ENCODE peak calls at places on chromosome 17, in ten cellular contexts. One of them, this sample, is unnamed.

GRCh38 chr17:79522414-79522813 is 88.4 kb downstream of the RBFOX3 start:
- DNase-seq in GM12878: no peak
- DNase-seq in breast epithelium: no peak
- DNase-seq in prostate gland: no peak
- DNase-seq in HCT116: no peak
- DNase-seq in GM23338: no peak
- DNase-seq in Panc1: no peak
- DNase-seq in stomach: no peak
- DNase-seq in endothelial cell of umbilical vein: no peak
- DNase-seq in H1: no peak
- DNase-seq in this sample: no peak

GRCh38 chr17:83073389-83074063 is 5.9 kb upstream of the METRNL start:
- DNase-seq in stomach: peak; percentile 77
- DNase-seq in GM12878: no peak
- DNase-seq in HCT116: peak; percentile 54
- DNase-seq in Panc1: no peak
- DNase-seq in endothelial cell of umbilical vein: no peak
- DNase-seq in breast epithelium: no peak
- DNase-seq in H1: no peak
- DNase-seq in GM23338: no peak
- DNase-seq in prostate gland: no peak
- DNase-seq in this sample: no peak

GRCh38 chr17:81509048-81509686 is 3.4 kb downstream of the ACTG1 start:
- DNase-seq in breast epithelium: no peak
- DNase-seq in prostate gland: no peak
- DNase-seq in H1: no peak
- DNase-seq in GM23338: no peak
- DNase-seq in GM12878: no peak
- DNase-seq in HCT116: no peak
- DNase-seq in Panc1: no peak
- DNase-seq in endothelial cell of umbilical vein: peak; percentile 29
- DNase-seq in stomach: no peak
- DNase-seq in this sample: no peak

GRCh38 chr17:43085489-43085888 is 39.7 kb downstream of the BRCA1 start:
- DNase-seq in GM23338: peak; percentile 22
- DNase-seq in stomach: no peak
- DNase-seq in Panc1: no peak
- DNase-seq in GM12878: no peak
- DNase-seq in breast epithelium: no peak
- DNase-seq in prostate gland: no peak
- DNase-seq in HCT116: peak; percentile 12
- DNase-seq in endothelial cell of umbilical vein: peak; percentile 7
- DNase-seq in H1: no peak
- DNase-seq in this sample: no peak

GRCh38 chr17:79678091-79678731 is 52.5 kb upstream of the ENPP7 start:
- DNase-seq in prostate gland: no peak
- DNase-seq in endothelial cell of umbilical vein: no peak
- DNase-seq in GM23338: no peak
- DNase-seq in stomach: no peak
- DNase-seq in GM12878: no peak
- DNase-seq in H1: no peak
- DNase-seq in breast epithelium: no peak
- DNase-seq in Panc1: no peak
- DNase-seq in HCT116: no peak
- DNase-seq in this sample: no peak

GRCh38 chr17:68394608-68395331 is 62.5 kb downstream of the WIPI1 start:
- DNase-seq in breast epithelium: no peak
- DNase-seq in HCT116: no peak
- DNase-seq in H1: peak; percentile 30
- DNase-seq in prostate gland: no peak
- DNase-seq in GM12878: no peak
- DNase-seq in GM23338: no peak
- DNase-seq in endothelial cell of umbilical vein: no peak
- DNase-seq in stomach: no peak
- DNase-seq in Panc1: no peak
- DNase-seq in this sample: peak; percentile 61

GRCh38 chr17:31688704-31689103 is 170.3 kb downstream of the COPRS start:
- DNase-seq in GM12878: no peak
- DNase-seq in Panc1: no peak
- DNase-seq in breast epithelium: no peak
- DNase-seq in HCT116: no peak
- DNase-seq in GM23338: no peak
- DNase-seq in H1: no peak
- DNase-seq in stomach: no peak
- DNase-seq in prostate gland: no peak
- DNase-seq in endothelial cell of umbilical vein: no peak
- DNase-seq in this sample: no peak

GRCh38 chr17:72935984-72936383 is 156.5 kb downstream of the SLC39A11 start:
- DNase-seq in prostate gland: no peak
- DNase-seq in breast epithelium: no peak
- DNase-seq in GM12878: no peak
- DNase-seq in stomach: no peak
- DNase-seq in endothelial cell of umbilical vein: no peak
- DNase-seq in GM23338: no peak
- DNase-seq in Panc1: no peak
- DNase-seq in H1: no peak
- DNase-seq in HCT116: no peak
- DNase-seq in this sample: no peak

DNA sequence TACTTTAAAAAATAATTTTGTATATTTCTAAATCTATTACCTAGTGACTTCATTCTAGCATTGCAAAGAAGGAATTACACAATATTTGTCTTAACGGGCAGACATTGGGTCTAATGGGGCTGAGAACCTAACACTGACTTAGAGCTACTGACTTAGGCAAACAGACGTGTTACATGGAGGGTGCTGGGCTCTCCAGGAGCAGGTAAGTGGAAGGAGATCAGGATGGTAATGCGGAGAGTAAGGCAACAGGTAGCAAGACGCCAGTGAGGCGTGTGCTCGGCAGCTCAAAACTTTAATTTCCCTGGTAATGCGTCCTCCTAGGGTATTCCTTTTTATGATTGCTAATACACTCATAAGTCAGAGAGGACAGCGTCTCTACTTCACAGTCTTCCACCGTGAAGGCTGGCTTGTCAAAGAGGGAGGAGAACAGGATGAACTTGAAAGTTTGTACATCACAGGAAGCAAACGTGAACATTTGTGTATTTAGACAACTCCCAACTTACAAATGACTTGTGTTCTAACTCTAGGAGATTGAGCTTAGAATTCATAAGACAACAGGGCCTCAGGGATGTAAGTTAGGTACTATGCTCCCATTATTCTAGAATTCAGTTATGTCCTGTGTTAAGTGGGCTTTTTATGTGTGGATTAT is 4.6 kb downstream of the KRT28 start:
- DNase-seq in HCT116: no peak
- DNase-seq in endothelial cell of umbilical vein: no peak
- DNase-seq in breast epithelium: no peak
- DNase-seq in prostate gland: peak; percentile 28
- DNase-seq in stomach: no peak
- DNase-seq in H1: no peak
- DNase-seq in GM23338: no peak
- DNase-seq in Panc1: no peak
- DNase-seq in GM12878: no peak
- DNase-seq in this sample: no peak
- H3K27me3 ChIP-seq in HCT116: no peaks in the 10 kb centered on the region
- H3K27me3 ChIP-seq in endothelial cell of umbilical vein: peaks cover 20% of the 10 kb centered on the region
- H3K27me3 ChIP-seq in breast epithelium: no peaks in the 10 kb centered on the region
- H3K27me3 ChIP-seq in prostate gland: no peaks in the 10 kb centered on the region
- H3K27me3 ChIP-seq in stomach: no peaks in the 10 kb centered on the region
- H3K27me3 ChIP-seq in H1: no peaks in the 10 kb centered on the region
- H3K27me3 ChIP-seq in GM23338: no peaks in the 10 kb centered on the region
- H3K27me3 ChIP-seq in Panc1: peaks cover 27% of the 10 kb centered on the region
- H3K27me3 ChIP-seq in GM12878: peaks cover 9% of the 10 kb centered on the region
- H3K27me3 ChIP-seq in this sample: no peaks in the 10 kb centered on the region

DNA sequence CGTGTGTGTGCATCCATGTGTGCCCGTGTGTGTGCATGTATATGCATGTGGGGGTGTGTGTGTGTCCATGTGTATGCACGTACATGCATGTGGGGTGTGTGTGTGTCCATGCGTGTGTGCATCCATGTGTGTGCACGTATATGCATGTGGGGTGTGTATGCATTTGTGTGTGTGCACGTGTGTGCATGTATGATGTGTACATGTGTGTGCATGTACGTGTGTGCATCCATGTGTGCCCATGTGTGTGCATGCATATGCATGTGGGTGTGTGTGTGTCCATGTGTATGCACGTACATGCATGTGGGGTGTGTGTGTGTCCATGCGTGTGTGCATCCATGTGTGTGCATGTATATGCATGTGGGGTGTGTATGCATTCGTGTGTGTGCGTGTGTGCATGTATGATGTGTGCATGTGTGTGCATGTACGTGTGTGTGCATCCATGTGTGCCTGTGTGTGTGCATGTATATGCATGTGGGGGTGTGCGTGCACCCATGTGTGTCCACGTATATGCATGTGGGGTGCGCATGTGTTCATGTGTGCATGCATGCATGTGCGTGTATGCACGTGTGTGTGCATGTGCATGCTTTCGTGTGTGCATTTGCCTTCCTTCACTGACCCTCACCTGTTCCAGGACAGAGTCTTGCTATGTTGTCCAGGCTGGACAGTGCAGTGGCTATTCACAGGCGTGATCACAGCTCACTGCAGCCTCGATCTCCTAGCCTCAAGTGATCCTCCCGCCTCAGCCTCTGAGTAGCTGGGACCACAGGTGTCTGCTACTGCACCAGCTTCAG is 129.6 kb upstream of the TNRC6C start:
- DNase-seq in H1: no peak
- DNase-seq in endothelial cell of umbilical vein: no peak
- DNase-seq in HCT116: no peak
- DNase-seq in GM12878: no peak
- DNase-seq in Panc1: no peak
- DNase-seq in GM23338: no peak
- DNase-seq in stomach: no peak
- DNase-seq in breast epithelium: no peak
- DNase-seq in prostate gland: no peak
- DNase-seq in this sample: peak; percentile 25
- TF ChIP-seq POLR2AphosphoS5 in H1: no peak
- TF ChIP-seq POLR2AphosphoS5 in endothelial cell of umbilical vein: no peak
- TF ChIP-seq POLR2AphosphoS5 in HCT116: no peak
- TF ChIP-seq POLR2AphosphoS5 in GM12878: no peak
- TF ChIP-seq POLR2AphosphoS5 in Panc1: no peak
- TF ChIP-seq POLR2AphosphoS5 in GM23338: no peak
- TF ChIP-seq POLR2AphosphoS5 in stomach: no peak
- TF ChIP-seq POLR2AphosphoS5 in breast epithelium: no peak
- TF ChIP-seq POLR2AphosphoS5 in prostate gland: no peak
- TF ChIP-seq POLR2AphosphoS5 in this sample: no peak

GRCh38 chr17:14303343-14304221 is 2.7 kb downstream of the HS3ST3B1 start:
- DNase-seq in GM12878: no peak
- DNase-seq in prostate gland: no peak
- DNase-seq in H1: peak; percentile 64
- DNase-seq in endothelial cell of umbilical vein: no peak
- DNase-seq in GM23338: peak; percentile 76
- DNase-seq in breast epithelium: no peak
- DNase-seq in HCT116: no peak
- DNase-seq in stomach: no peak
- DNase-seq in Panc1: no peak
- DNase-seq in this sample: no peak

GRCh38 chr17:14304222-14304844 is 3.5 kb downstream of the HS3ST3B1 start:
- DNase-seq in H1: peak; percentile 39
- DNase-seq in GM12878: no peak
- DNase-seq in GM23338: no peak
- DNase-seq in endothelial cell of umbilical vein: no peak
- DNase-seq in prostate gland: no peak
- DNase-seq in HCT116: no peak
- DNase-seq in Panc1: no peak
- DNase-seq in breast epithelium: no peak
- DNase-seq in stomach: no peak
- DNase-seq in this sample: no peak

GRCh38 chr17:14301761-14302401 is 1.0 kb downstream of the HS3ST3B1 start:
- DNase-seq in GM23338: no peak
- DNase-seq in Panc1: no peak
- DNase-seq in GM12878: no peak
- DNase-seq in prostate gland: no peak
- DNase-seq in H1: peak; percentile 63
- DNase-seq in breast epithelium: no peak
- DNase-seq in HCT116: no peak
- DNase-seq in endothelial cell of umbilical vein: peak; percentile 10
- DNase-seq in stomach: peak; percentile 48
- DNase-seq in this sample: no peak

GRCh38 chr17:14301279-14301760 is 439 bp downstream of the HS3ST3B1 start:
- DNase-seq in GM23338: peak; percentile 53
- DNase-seq in endothelial cell of umbilical vein: no peak
- DNase-seq in Panc1: no peak
- DNase-seq in HCT116: no peak
- DNase-seq in breast epithelium: no peak
- DNase-seq in GM12878: no peak
- DNase-seq in stomach: peak; percentile 27
- DNase-seq in H1: no peak
- DNase-seq in prostate gland: no peak
- DNase-seq in this sample: no peak

DNA sequence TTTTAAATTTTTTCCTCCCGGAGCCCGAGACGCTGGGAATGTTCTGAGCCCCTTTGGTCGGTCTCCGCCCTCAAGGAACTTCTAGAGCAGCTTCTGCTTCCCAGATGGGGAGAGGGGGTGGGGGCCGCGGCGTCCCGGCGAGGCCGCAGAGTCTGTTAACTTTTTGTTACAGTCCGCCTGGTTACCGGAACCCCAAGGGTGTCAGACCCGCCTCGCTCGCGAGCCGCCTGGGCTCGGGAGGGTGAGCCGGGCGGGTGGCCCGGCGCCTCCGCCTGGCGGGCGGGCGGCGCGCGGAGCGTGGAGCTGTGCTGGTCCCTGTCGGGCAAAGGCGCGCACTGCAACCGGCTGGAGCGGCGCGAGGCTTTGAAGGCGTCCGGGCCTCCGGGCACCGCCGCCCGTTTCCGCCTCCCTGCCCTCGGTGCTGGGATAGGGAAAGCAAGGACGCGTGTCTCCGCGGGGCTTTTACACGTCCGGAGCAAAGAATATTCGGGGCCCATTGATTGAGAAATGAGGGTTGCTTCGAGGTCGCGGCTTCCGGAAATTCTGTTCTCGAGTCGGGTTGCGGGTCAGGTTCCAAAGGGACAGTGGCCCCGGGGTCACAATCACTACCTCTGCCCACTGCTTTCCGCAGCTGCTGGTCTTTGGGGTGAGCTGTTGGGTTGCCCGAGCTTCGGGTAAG is 1.7 kb downstream of the HS3ST3B1 start:
- DNase-seq in H1: peak; percentile 86
- DNase-seq in HCT116: peak; percentile 41
- DNase-seq in Panc1: no peak
- DNase-seq in endothelial cell of umbilical vein: peak; percentile 46
- DNase-seq in GM12878: no peak
- DNase-seq in prostate gland: peak; percentile 75
- DNase-seq in stomach: peak; percentile 90
- DNase-seq in GM23338: peak; percentile 89
- DNase-seq in breast epithelium: peak; percentile 70
- DNase-seq in this sample: peak; percentile 86
- H3K4me1 ChIP-seq in H1: peaks cover 45% of the 10 kb centered on the region
- H3K4me1 ChIP-seq in HCT116: peaks cover 28% of the 10 kb centered on the region
- H3K4me1 ChIP-seq in Panc1: no peaks in the 10 kb centered on the region
- H3K4me1 ChIP-seq in endothelial cell of umbilical vein: peaks cover 22% of the 10 kb centered on the region
- H3K4me1 ChIP-seq in GM12878: no peaks in the 10 kb centered on the region
- H3K4me1 ChIP-seq in prostate gland: no peaks in the 10 kb centered on the region
- H3K4me1 ChIP-seq in stomach: peaks cover 50% of the 10 kb centered on the region
- H3K4me1 ChIP-seq in GM23338: peaks cover 62% of the 10 kb centered on the region
- H3K4me1 ChIP-seq in breast epithelium: peaks cover 6% of the 10 kb centered on the region
- H3K4me1 ChIP-seq in this sample: no peaks in the 10 kb centered on the region

DNA sequence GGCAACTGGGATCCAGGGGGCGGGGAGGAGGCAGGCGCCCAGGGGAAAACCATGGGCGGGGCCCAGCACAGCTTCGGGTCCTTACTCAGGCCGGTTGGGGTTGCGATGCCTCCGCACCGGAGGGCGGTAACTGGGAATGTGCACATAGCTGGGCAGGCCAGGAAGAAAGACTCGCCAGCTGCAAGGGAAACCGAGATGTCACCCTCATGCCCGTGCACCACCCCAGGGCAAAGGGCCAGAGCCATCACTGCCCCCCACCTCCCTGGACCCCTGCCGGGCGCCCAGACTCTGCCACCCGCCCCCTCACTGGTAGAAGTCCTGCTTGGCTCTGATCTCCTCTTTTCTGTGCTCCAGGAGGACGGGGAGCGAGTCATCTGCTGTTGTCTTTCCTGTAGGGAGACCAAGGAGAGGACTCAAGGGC is 6.7 kb downstream of the ALOX12B start:
- DNase-seq in Panc1: no peak
- DNase-seq in GM12878: no peak
- DNase-seq in breast epithelium: no peak
- DNase-seq in prostate gland: no peak
- DNase-seq in HCT116: no peak
- DNase-seq in endothelial cell of umbilical vein: no peak
- DNase-seq in H1: peak; percentile 65
- DNase-seq in GM23338: peak; percentile 49
- DNase-seq in stomach: no peak
- DNase-seq in this sample: no peak
- H3K27me3 ChIP-seq in Panc1: no peaks in the 10 kb centered on the region
- H3K27me3 ChIP-seq in GM12878: no peaks in the 10 kb centered on the region
- H3K27me3 ChIP-seq in breast epithelium: no peaks in the 10 kb centered on the region
- H3K27me3 ChIP-seq in prostate gland: no peaks in the 10 kb centered on the region
- H3K27me3 ChIP-seq in HCT116: no peaks in the 10 kb centered on the region
- H3K27me3 ChIP-seq in endothelial cell of umbilical vein: peaks cover 12% of the 10 kb centered on the region
- H3K27me3 ChIP-seq in H1: peaks cover 11% of the 10 kb centered on the region
- H3K27me3 ChIP-seq in GM23338: peaks cover 69% of the 10 kb centered on the region
- H3K27me3 ChIP-seq in stomach: no peaks in the 10 kb centered on the region
- H3K27me3 ChIP-seq in this sample: peaks cover 43% of the 10 kb centered on the region